ENCODE peak calls at places on chromosomes 16 and 17, in four cellular contexts. F is AG10803, L is body of pancreas, A is Karpas-422. C is an unnamed sample.

GRCh38 chr17:80124351-80124981 is 22.5 kb downstream of the EIF4A3 start:
- DNase-seq in F (peak; percentile 62), L (peak; percentile 51), A (peak; percentile 52), C (peak; percentile 42)

GRCh38 chr16:10511829-10512228 is 68.6 kb downstream of the EMP2 start:
- DNase-seq in A (no peak), L (no peak), F (no peak), C (no peak)

GRCh38 chr17:48012151-48012520 is 25.5 kb downstream of the COPZ2 start:
- DNase-seq in F (peak; percentile 30), L (peak; percentile 60), A (peak; percentile 93), C (peak; percentile 39)

GRCh38 chr16:85718682-85719081 is 29.9 kb upstream of the GINS2 start:
- DNase-seq in F (no peak), L (peak; percentile 38), A (peak; percentile 75), C (no peak)

GRCh38 chr16:89172901-89173628 is 1.5 kb downstream of the CDH15 start:
- DNase-seq in A (no peak), F (no peak), L (no peak), C (no peak)

GRCh38 chr17:66221343-66221742 is 7.9 kb downstream of the APOH start:
- DNase-seq in L (no peak), A (no peak), F (no peak), C (no peak)

GRCh38 chr17:72099919-72100318 is 20.9 kb upstream of the SOX9 start:
- DNase-seq in L (no peak), F (no peak), A (no peak), C (no peak)

GRCh38 chr17:27623578-27623977 is 7.4 kb upstream of the LGALS9 start:
- DNase-seq in L (no peak), F (no peak), A (no peak), C (no peak)

GRCh38 chr17:49548506-49549310 is 27.0 kb upstream of the NXPH3 start:
- DNase-seq in A (no peak), F (peak; percentile 36), L (peak; percentile 52), C (no peak)

GRCh38 chr16:54591816-54592246 is 305.2 kb upstream of the IRX3 start:
- DNase-seq in F (no peak), L (no peak), A (no peak), C (no peak)

GRCh38 chr16:70529051-70529777 is 5.6 kb downstream of the SF3B3 start:
- DNase-seq in L (no peak), F (peak; percentile 72), A (peak; percentile 82), C (no peak)

GRCh38 chr16:88619859-88620655 is 18.3 kb upstream of the IL17C start:
- DNase-seq in L (no peak), F (no peak), A (no peak), C (no peak)

GRCh38 chr17:44221072-44221861 is 1.8 kb upstream of the UBTF start:
- DNase-seq in F (peak; percentile 78), L (peak; percentile 79), A (peak; percentile 87), C (peak; percentile 78)

DNA sequence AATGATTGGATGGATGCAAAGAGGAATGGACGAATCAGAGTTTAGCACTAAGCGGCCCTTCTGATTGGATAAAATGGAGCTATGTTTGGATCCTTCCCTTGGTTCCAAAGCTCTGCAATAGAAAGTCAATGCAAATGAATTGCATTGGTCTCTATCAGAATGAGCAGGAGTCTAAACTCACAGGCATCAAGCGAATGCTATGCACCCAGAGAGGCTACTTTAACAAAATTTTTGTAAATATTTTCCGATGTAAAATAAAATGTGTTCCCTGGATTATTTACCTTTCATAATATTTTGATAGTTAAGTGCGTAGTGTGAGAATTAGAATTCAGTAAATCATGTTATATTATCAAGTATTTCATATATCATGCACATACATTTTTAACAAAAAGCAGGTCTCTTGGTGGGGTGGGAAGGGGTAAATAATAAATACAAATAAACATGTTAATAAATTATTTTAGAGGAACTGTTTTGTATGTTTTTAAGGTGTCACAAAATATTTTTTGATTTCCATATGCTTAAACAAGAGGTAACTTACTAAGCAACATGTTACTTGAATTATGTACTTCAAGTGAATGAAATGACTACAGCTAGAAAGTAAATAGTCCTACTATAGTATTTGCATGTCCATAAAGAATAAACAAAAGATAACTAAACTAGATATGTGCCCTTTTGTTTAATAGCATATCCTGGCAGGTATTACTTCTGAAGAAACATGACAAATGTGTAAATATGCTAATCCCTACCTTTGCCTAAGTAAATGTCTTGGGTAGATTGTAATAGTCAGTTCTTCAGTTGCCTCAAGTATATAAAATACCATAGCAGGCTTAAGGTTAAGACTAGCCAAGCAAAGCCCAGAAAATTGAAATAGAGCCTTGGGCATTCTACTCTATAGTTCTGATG is 4.4 kb upstream of the UNK start:
- DNase-seq in F (no peak), A (no peak), L (no peak), C (no peak)
- H3K4me3 ChIP-seq in F (no peak overlapping the region), A (peak overlapping the region; percentile 46), L (no peak overlapping the region), C (no peak overlapping the region)

GRCh38 chr16:14113344-14113743 is 42.2 kb downstream of the MRTFB start:
- DNase-seq in L (no peak), F (no peak), A (no peak), C (no peak)

GRCh38 chr16:14111713-14112538 is 40.8 kb downstream of the MRTFB start:
- DNase-seq in L (peak; percentile 68), A (no peak), F (peak; percentile 11), C (peak; percentile 84)

GRCh38 chr16:14109782-14110727 is 38.9 kb downstream of the MRTFB start:
- DNase-seq in L (peak; percentile 70), A (no peak), F (no peak), C (no peak)

GRCh38 chr16:14110728-14111251 is 39.7 kb downstream of the MRTFB start:
- DNase-seq in L (no peak), A (no peak), F (no peak), C (no peak)

GRCh38 chr16:14112539-14112856 is 41.4 kb downstream of the MRTFB start:
- DNase-seq in F (no peak), A (no peak), L (no peak), C (no peak)
- H3K4me3 ChIP-seq in F (no peak overlapping the region), A (no peak overlapping the region), L (no peak overlapping the region), C (no peak overlapping the region)

GRCh38 chr16:14354561-14355351 is 275.3 kb downstream of the PARN start:
- DNase-seq in L (no peak), A (peak; percentile 96), F (peak; percentile 65), C (no peak)
- H3K4me3 ChIP-seq in L (no peak overlapping the region), A (peak overlapping the region; percentile 56), F (peak overlapping the region; percentile 38), C (no peak overlapping the region)

GRCh38 chr17:14011740-14012405 is 57.4 kb upstream of the COX10 start:
- DNase-seq in L (peak; percentile 56), F (no peak), A (no peak), C (peak; percentile 55)

GRCh38 chr17:14010999-14011692 is 58.2 kb upstream of the COX10 start:
- DNase-seq in L (no peak), A (no peak), F (no peak), C (no peak)

GRCh38 chr17:14015286-14015685 is 54.0 kb upstream of the COX10 start:
- DNase-seq in A (no peak), F (no peak), L (no peak), C (no peak)

GRCh38 chr17:14016858-14017257 is 52.4 kb upstream of the COX10 start:
- DNase-seq in F (no peak), A (no peak), L (no peak), C (no peak)

DNA sequence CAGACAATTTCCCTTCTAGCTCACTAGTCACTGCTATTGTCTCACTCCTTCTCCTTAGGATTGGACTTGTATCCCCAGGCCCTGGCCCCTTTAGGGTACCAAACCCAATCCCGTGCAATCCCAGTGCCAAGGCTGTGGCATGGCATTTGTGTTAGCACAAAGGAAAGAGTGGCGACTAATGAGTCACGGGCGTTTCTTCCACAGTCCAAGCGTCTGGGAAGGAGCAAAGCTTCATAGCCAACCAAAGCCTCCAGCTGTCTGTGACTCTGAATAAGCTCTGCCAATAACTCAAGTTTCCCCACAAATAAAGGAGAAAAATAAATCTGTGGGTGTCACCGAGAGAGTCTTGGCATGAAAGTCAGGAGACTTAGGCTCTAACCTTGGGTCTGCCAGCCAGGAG is 54.7 kb upstream of the COX10 start:
- DNase-seq in F (peak; percentile 13), L (no peak), A (no peak), C (no peak)
- H3K4me3 ChIP-seq in F (no peak overlapping the region), L (no peak overlapping the region), A (no peak overlapping the region), C (no peak overlapping the region)

DNA sequence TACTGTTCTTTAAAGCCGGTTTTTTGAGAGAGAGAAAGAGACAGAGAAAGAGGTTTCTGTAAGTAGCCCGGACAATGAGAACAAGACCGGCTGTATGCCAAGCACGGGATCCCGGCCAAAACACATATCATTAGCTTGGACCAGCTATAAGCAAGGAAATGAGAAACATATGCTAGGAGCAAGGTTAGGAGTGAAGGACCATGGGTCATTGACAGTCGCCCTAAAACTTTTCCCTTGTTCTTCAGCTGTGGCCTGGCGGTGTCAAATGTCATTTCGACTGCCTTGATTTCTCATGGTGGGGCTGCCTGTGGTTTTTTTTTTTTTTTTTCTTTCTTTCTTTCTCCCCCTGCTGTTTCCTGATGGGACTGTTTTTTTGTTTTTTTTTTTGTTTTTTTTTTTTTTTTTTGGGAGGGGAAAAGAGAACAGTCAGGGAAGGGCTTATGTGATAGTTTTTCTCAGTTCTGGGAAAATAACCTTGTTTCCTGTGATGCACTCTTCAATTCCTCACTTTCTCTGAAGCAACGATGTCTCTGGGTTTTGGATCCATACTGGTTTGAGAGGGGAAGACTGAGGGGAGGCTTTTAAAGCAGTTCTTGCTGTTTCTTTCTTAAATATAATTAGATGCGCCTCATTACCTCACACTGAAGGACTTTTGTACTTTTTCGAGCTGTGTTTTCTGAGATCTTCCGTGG is 124.8 kb upstream of the ZFHX3 start:
- DNase-seq in F (peak; percentile 95), L (peak; percentile 96), A (no peak), C (peak; percentile 76)
- H3K4me3 ChIP-seq in F (no peak overlapping the region), L (no peak overlapping the region), A (no peak overlapping the region), C (no peak overlapping the region)

GRCh38 chr16:2471653-2472487 is 773 bp downstream of the NTN3 start:
- DNase-seq in A (peak; percentile 67), F (no peak), L (no peak), C (peak; percentile 10)
- H3K4me3 ChIP-seq in A (peak overlapping the region; percentile 100), F (no peak overlapping the region), L (no peak overlapping the region), C (no peak overlapping the region)

GRCh38 chr17:63962298-63962744 is 10.4 kb downstream of the SCN4A start:
- DNase-seq in F (no peak), A (no peak), L (no peak), C (no peak)

GRCh38 chr17:63960006-63960405 is 12.7 kb downstream of the SCN4A start:
- DNase-seq in F (no peak), L (no peak), A (no peak), C (no peak)

GRCh38 chr17:63963123-63963522 is 9.6 kb downstream of the SCN4A start:
- DNase-seq in L (no peak), F (no peak), A (no peak), C (no peak)

GRCh38 chr17:63960430-63960829 is 12.3 kb downstream of the SCN4A start:
- DNase-seq in A (no peak), L (no peak), F (no peak), C (no peak)

DNA sequence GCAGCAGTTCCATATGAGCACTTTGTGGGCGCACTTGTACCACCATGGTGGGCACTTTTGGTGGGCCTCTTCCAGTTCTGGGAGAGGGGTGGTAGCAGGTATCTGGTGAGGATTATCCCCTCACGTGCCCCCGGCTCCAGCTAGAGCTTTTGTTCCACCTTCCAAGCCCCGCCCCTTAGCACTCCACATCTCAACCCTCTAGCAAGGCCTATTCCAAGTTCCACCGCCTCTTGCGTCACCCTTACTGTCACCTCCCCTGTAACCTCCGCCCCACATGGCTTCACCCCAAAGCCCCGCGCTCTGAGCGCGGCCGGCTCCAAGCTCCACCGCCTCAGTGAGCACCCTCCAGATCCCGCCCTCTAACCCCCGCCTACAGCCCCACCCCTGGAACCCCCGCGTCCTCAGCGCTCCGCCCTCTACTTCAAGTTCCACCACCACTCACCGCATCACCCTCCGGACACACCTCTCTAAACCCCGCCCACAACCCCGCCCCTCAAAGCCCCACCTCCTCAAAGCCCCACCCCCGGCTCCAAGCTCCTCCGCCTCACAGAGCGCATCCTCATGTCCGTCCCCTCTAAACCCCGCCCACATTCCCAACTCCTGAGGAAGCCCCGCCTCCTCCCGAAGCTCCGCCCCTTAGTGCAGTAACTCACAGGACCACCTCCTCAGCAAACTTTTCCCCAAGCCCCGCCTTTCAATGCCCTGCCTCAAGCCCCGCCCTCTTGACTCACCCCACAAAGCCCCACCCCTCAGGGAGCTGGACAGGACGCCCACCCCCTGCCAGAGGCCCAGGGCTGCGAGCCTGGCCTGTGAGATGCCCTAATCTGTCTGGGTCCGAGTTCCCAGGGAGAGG is 11.1 kb downstream of the SCN4A start:
- DNase-seq in F (peak; percentile 37), A (peak; percentile 94), L (peak; percentile 63), C (peak; percentile 81)
- H3K4me3 ChIP-seq in F (peak overlapping the region; percentile 12), A (no peak overlapping the region), L (no peak overlapping the region), C (no peak overlapping the region)

C was measured in thyroid gland.